ENCODE peak calls at places on chromosome 22, in four cellular contexts. L, H, R and I are unnamed samples.
A peak's percentile ranks its signal among the peaks of the same experiment; 100 is the strongest.

GRCh38 chr22:29994027-29994715 is 86.1 kb upstream of the HORMAD2 start:
- DNase-seq in L (no peak), H (no peak), R (peak; percentile 62), I (no peak)

GRCh38 chr22:48705917-48706605 is 1121.6 kb downstream of the BRD1 start:
- DNase-seq in L (no peak), H (no peak), R (no peak), I (no peak)

GRCh38 chr22:50191041-50191740 is 5.5 kb downstream of the TRABD start:
- DNase-seq in L (peak; percentile 85), H (no peak), R (no peak), I (no peak)

GRCh38 chr22:27531782-27532530 is 269.6 kb downstream of the MN1 start:
- DNase-seq in L (no peak), H (no peak), R (no peak), I (no peak)

GRCh38 chr22:20117656-20118571 is 888 bp upstream of the TRMT2A start:
- DNase-seq in L (no peak), H (peak; percentile 98), R (no peak), I (no peak)

GRCh38 chr22:43479962-43480361 is 68.1 kb downstream of the MPPED1 start:
- DNase-seq in L (no peak), H (no peak), R (no peak), I (no peak)

GRCh38 chr22:20652582-20652981 is 121.3 kb upstream of the SERPIND1 start:
- DNase-seq in L (no peak), H (peak; percentile 20), R (no peak), I (peak; percentile 3)

GRCh38 chr22:39576027-39576426 is 5.5 kb downstream of the CACNA1I start:
- DNase-seq in L (no peak), H (no peak), R (no peak), I (no peak)

GRCh38 chr22:38832005-38832978 is 11.5 kb downstream of the NPTXR start:
- DNase-seq in L (no peak), H (no peak), R (no peak), I (no peak)

GRCh38 chr22:26656896-26657851 is at the start of gene MIAT:
- DNase-seq in L (no peak), H (peak; percentile 50), R (no peak), I (no peak)

GRCh38 chr22:20243545-20244249 is 24.4 kb downstream of the RTN4R start:
- DNase-seq in L (no peak), H (peak; percentile 91), R (no peak), I (peak; percentile 43)

GRCh38 chr22:39170825-39171622 is 18.5 kb upstream of the CBX7 start:
- DNase-seq in L (peak; percentile 53), H (peak; percentile 76), R (peak; percentile 53), I (peak; percentile 92)

GRCh38 chr22:41833369-41834004 is 582 bp downstream of the SREBF2 start:
- DNase-seq in L (no peak), H (peak; percentile 72), R (no peak), I (peak; percentile 35)

GRCh38 chr22:44313385-44314006 is 745 bp upstream of the SHISAL1 start:
- DNase-seq in L (no peak), H (no peak), R (no peak), I (no peak)

GRCh38 chr22:42868751-42869251 is 11.7 kb upstream of the ARFGAP3 start:
- DNase-seq in L (no peak), H (no peak), R (no peak), I (no peak)

GRCh38 chr22:23149743-23150238 is 4.5 kb downstream of the RAB36 start:
- DNase-seq in L (no peak), H (peak; percentile 60), R (no peak), I (no peak)

GRCh38 chr22:30044369-30044768 is 35.9 kb upstream of the HORMAD2 start:
- DNase-seq in L (no peak), H (no peak), R (peak; percentile 34), I (no peak)

GRCh38 chr22:19117111-19117512 is 5.1 kb downstream of the DGCR2 start:
- DNase-seq in L (no peak), H (no peak), R (no peak), I (no peak)
- TF ChIP-seq SP1 in L (no peak), H (no peak), R (no peak), I (no peak)

GRCh38 chr22:31081963-31082605 is 966 bp downstream of the SMTN start:
- DNase-seq in L (no peak), H (no peak), R (no peak), I (no peak)

GRCh38 chr22:31077681-31078080 is 3.4 kb upstream of the SMTN start:
- DNase-seq in L (no peak), H (no peak), R (no peak), I (no peak)

GRCh38 chr22:31080848-31081649 is at the start of gene SMTN:
- DNase-seq in L (peak; percentile 56), H (peak; percentile 84), R (peak; percentile 86), I (peak; percentile 99)

GRCh38 chr22:31080164-31080847 is 812 bp upstream of the SMTN start:
- DNase-seq in L (no peak), H (no peak), R (no peak), I (no peak)

GRCh38 chr22:31079095-31079642 is 1.9 kb upstream of the SMTN start:
- DNase-seq in L (no peak), H (no peak), R (peak; percentile 77), I (no peak)
- TF ChIP-seq FOXK2 in L (no peak), H (no peak), R (no peak), I (no peak)

DNA sequence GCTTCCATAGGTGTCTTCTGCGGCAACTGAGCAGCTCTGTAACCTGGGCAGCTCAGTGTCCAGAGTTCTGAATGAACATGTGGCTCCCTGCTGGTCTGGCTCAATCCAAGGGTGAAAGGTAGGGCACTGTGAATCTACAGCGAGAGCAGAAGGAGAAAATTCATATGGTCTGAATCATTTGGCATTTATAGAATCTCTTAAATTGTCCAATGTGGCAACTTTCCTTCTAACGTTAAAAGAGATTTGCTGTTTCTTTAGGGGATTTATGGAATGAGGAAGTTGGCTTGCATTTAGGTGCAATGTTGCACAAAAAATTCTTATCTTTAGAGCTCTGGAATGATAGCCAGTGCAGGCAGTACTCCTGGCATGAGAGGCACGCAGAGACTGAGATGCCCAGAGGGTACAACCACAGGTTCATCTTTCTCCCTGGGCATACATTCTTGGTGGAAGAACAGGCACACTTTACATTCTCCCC is 17.0 kb downstream of the ATXN10 start:
- DNase-seq in L (no peak), H (no peak), R (no peak), I (no peak)
- TF ChIP-seq SP1 in L (no peak), H (no peak), R (no peak), I (no peak)

GRCh38 chr22:36417281-36417686 is 29.5 kb upstream of the MYH9 start:
- DNase-seq in L (no peak), H (no peak), R (no peak), I (no peak)
- TF ChIP-seq FOXK2 in L (no peak), H (no peak), R (no peak), I (no peak)